ENCODE peak calls at places on chromosomes 6 and 20, in five cellular contexts. H is A549, P is K562, V is GM12878, E is HCT116. F is an unnamed sample.

GRCh38 chr6:72787521-72788031 is 165.7 kb downstream of the KCNQ5 start:
- DNase-seq in H (peak; percentile 7), P (no peak), V (no peak), E (no peak), F (no peak)

GRCh38 chr6:22877946-22878705 is 308.8 kb downstream of the HDGFL1 start:
- DNase-seq in H (no peak), P (no peak), V (no peak), E (no peak), F (no peak)

GRCh38 chr6:82507112-82507511 is 143.5 kb downstream of the TPBG start:
- DNase-seq in H (no peak), P (no peak), V (peak; percentile 21), E (no peak), F (peak; percentile 38)

GRCh38 chr20:16574656-16575355 is 1.6 kb upstream of the KIF16B start:
- DNase-seq in H (peak; percentile 99), P (peak; percentile 89), V (peak; percentile 26), E (peak; percentile 86), F (peak; percentile 85)

GRCh38 chr20:62642666-62643520 is 590 bp downstream of the SLCO4A1 start:
- DNase-seq in H (no peak), P (peak; percentile 74), V (no peak), E (no peak), F (peak; percentile 68)

GRCh38 chr6:126176266-126176665 is 163.6 kb upstream of the CENPW start:
- DNase-seq in H (no peak), P (no peak), V (no peak), E (no peak), F (peak; percentile 36)

GRCh38 chr6:31465718-31466117 is 32.2 kb upstream of the MICB start:
- DNase-seq in H (no peak), P (no peak), V (no peak), E (no peak), F (no peak)

GRCh38 chr6:42963855-42964605 is 3.5 kb downstream of the GNMT start:
- DNase-seq in H (peak; percentile 34), P (peak; percentile 81), V (no peak), E (no peak), F (peak; percentile 68)

GRCh38 chr6:107679457-107679856 is 144.7 kb downstream of the SCML4 start:
- DNase-seq in H (no peak), P (peak; percentile 36), V (no peak), E (no peak), F (peak; percentile 28)

GRCh38 chr20:43680976-43681375 is 14.1 kb downstream of the MYBL2 start:
- DNase-seq in H (no peak), P (no peak), V (no peak), E (no peak), F (no peak)

GRCh38 chr6:115945306-115945705 is 115.4 kb downstream of the FRK start:
- DNase-seq in H (no peak), P (no peak), V (no peak), E (no peak), F (no peak)

GRCh38 chr20:60220655-60221054 is 262.4 kb downstream of the CDH26 start:
- DNase-seq in H (no peak), P (no peak), V (no peak), E (no peak), F (no peak)

GRCh38 chr6:113630365-113630737 is 226.8 kb upstream of the MARCKS start:
- DNase-seq in H (no peak), P (no peak), V (no peak), E (no peak), F (no peak)

GRCh38 chr20:44909872-44910689 is at the start of gene PABPC1L:
- DNase-seq in H (peak; percentile 70), P (peak; percentile 96), V (peak; percentile 13), E (peak; percentile 49), F (peak; percentile 81)

GRCh38 chr20:36819662-36820061 is 46.1 kb upstream of the DSN1 start:
- DNase-seq in H (no peak), P (no peak), V (no peak), E (no peak), F (no peak)

GRCh38 chr6:13814176-13814937 is at the start of gene MCUR1:
- DNase-seq in H (peak; percentile 60), P (peak; percentile 93), V (peak; percentile 80), E (peak; percentile 56), F (peak; percentile 97)
- TF ChIP-seq POLR2A in H (peak; percentile 80), P (peak; percentile 95), V (peak; percentile 92), E (peak; percentile 51), F (peak; percentile 57)

GRCh38 chr20:25293910-25294458 is 46.1 kb downstream of the PYGB start:
- DNase-seq in H (no peak), P (no peak), V (no peak), E (no peak), F (no peak)

GRCh38 chr20:25295386-25296093 is 47.7 kb downstream of the PYGB start:
- DNase-seq in H (no peak), P (peak; percentile 14), V (no peak), E (no peak), F (no peak)

GRCh38 chr20:25297141-25297905 is 49.4 kb downstream of the PYGB start:
- DNase-seq in H (no peak), P (no peak), V (peak; percentile 65), E (no peak), F (no peak)

GRCh38 chr20:25294459-25295385 is 46.8 kb downstream of the PYGB start:
- DNase-seq in H (peak; percentile 88), P (peak; percentile 78), V (no peak), E (peak; percentile 35), F (peak; percentile 81)

DNA sequence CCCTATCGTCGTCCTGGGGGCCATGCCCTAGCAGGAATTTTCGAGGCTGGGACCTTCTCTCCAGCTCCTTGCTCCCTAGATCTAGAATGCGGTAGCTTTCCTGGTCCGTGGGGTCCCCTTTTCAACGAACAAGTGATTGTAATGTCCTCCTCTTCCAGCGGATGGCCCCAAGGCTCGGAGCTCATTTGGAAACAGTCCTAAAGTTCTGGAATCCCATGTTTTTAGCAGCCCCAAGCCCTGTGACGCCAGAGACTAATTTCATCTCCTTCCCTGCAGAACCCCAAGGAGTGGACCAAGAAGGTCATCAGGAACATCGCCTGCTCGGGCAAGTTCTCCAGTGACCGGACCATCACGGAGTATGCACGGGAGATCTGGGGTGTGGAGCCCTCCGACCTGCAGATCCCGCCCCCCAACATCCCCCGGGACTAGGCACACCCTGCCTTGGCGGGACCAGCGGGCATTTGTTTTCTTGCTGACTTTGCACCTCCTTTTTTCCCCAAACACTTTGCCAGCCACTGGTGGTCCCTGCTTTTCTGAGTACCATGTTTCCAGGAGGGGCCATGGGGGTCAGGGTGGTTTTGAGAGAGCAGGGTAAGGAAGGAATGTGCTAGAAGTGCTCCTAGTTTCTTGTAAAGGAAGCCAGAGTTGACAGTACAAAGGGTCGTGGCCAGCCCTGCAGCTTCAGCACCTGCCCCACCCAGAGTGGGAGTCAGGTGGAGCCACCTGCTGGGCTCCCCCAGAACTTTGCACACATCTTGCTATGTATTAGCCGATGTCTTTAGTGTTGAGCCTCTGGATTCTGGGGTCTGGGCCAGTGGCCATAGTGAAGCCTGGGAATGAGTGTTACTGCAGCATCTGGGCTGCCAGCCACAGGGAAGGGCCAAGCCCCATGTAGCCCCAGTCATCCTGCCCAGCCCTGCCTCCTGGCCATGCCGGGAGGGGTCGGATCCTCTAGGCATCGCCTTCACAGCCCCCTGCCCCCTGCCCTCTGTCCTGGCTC is 48.5 kb downstream of the PYGB start:
- DNase-seq in H (peak; percentile 71), P (peak; percentile 54), V (no peak), E (no peak), F (peak; percentile 50)
- TF ChIP-seq MAX in H (peak; percentile 35), P (no peak), V (no peak), E (no peak), F (no peak)

DNA sequence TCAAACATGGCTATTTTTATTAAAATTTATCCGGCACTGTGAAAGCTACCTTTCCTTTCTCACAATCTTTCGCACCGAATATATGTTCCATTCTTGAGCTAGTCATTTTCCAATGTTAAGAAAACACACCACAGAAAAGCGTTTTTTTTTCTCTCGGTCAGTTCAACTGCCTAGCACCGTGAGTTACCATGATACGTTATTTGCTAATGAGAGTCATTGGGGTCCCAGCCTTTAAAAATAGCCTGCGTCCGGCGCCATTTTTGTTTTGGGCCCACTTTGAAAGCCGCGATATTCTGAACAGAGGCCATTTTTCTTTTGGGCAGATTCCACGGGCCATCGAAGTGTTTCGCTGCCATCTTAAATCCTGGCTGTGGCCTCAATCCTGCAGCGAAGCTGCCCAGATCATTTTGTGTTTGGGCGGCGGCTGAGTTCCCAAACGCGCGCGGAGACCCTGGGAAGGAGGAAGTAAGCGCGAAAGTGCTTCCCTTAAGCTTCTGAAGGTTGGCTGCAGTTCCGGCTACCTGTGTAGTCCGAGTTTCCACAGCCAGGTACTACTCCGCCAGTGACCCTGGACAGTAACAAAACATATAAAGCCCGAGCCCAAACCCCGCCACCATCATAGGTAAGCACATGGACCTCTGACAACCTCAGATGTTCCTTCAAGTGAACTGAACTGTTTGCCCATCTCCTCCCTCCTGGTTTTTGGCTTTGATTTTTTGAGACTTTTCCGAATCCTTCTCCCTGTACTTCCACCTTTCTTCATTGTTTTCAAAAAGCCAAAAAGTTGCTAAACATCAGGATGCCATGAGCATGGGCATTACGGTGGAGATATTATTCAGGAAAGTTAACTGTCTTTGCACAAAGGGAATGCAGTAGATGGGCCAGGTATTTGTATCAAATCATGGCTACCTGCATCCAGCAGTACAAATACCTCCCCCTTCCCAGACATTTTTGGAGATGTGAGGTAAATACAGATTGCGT is at the start of gene SLX4IP:
- DNase-seq in H (peak; percentile 90), P (peak; percentile 24), V (peak; percentile 88), E (peak; percentile 97), F (peak; percentile 98)
- TF ChIP-seq POLR2A in H (peak; percentile 73), P (peak; percentile 65), V (peak; percentile 81), E (peak; percentile 78), F (peak; percentile 75)

DNA sequence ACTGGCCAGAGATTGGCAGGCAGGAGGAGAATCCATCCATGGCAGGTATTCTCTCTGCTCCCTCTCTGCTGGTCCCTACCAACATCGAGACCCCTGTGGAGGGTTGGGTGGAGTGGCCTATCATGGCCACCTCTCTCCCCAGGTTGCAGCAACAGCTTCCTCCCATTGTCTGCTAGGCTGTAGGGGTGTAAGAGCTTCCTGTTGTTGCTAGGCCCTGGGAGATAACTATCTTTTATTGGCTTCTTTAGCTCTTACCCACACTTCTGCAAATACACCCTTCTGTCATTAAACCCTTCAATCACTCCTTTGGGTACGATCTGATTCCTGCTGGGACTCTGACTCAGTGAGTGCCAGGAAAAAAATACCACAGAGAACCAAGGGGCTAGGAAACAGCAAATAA is 66.6 kb upstream of the FAM184A start:
- DNase-seq in H (no peak), P (no peak), V (no peak), E (no peak), F (peak; percentile 82)
- TF ChIP-seq MAX in H (no peak), P (no peak), V (no peak), E (no peak), F (no peak)

GRCh38 chr20:10433623-10434466 is at the start of gene MKKS:
- DNase-seq in H (peak; percentile 89), P (peak; percentile 67), V (no peak), E (peak; percentile 80), F (peak; percentile 94)
- TF ChIP-seq POLR2A in H (peak; percentile 50), P (peak; percentile 69), V (peak; percentile 83), E (no peak), F (peak; percentile 67)

GRCh38 chr6:56984374-56984773 is 29.5 kb downstream of the BEND6 start:
- DNase-seq in H (no peak), P (no peak), V (no peak), E (no peak), F (peak; percentile 83)
- TF ChIP-seq MAX in H (no peak), P (no peak), V (no peak), E (no peak), F (peak; percentile 79)

GRCh38 chr20:48094944-48095343 is 309.7 kb upstream of the SULF2 start:
- DNase-seq in H (no peak), P (no peak), V (no peak), E (no peak), F (no peak)
- TF ChIP-seq POLR2A in H (no peak), P (no peak), V (no peak), E (no peak), F (no peak)

F was measured in NB4.